ENCODE peak calls at places on chromosomes 11 and 22, in six cellular contexts. M is neural progenitor cell, Y is choroid plexus epithelial cell, P is lower leg skin, F is Calu3, W is GM10248. I is an unnamed sample.
A peak's percentile ranks its signal among the peaks of the same experiment; 100 is the strongest.

GRCh38 chr11:70860855-70861254 is 391.5 kb downstream of the SHANK2 start:
- DNase-seq in W (no peak), F (no peak), M (peak; percentile 63), Y (no peak), P (no peak), I (no peak)

GRCh38 chr22:30604723-30605122 is 2.3 kb upstream of the TCN2 start:
- DNase-seq in Y (no peak), W (no peak), P (no peak), F (no peak), M (no peak), I (no peak)

GRCh38 chr11:77139201-77139600 is 11.2 kb downstream of the MYO7A start:
- DNase-seq in M (no peak), F (no peak), P (no peak), Y (no peak), W (no peak), I (no peak)

GRCh38 chr11:109096266-109096665 is 325.7 kb upstream of the C11orf87 start:
- DNase-seq in M (no peak), W (no peak), Y (no peak), F (no peak), P (no peak), I (no peak)

GRCh38 chr11:128555606-128556005 is 31.8 kb downstream of the ETS1 start:
- DNase-seq in Y (peak; percentile 54), M (peak; percentile 29), W (no peak), F (no peak), P (no peak), I (no peak)

GRCh38 chr11:71286701-71287643 is 34.6 kb upstream of the SHANK2 start:
- DNase-seq in W (no peak), Y (peak; percentile 61), P (peak; percentile 89), F (peak; percentile 67), M (no peak), I (no peak)

GRCh38 chr11:22256876-22257275 is 64.0 kb downstream of the ANO5 start:
- DNase-seq in Y (no peak), P (no peak), W (no peak), F (no peak), M (no peak), I (no peak)

GRCh38 chr11:83033972-83034672 is 37.6 kb downstream of the RAB30 start:
- DNase-seq in M (peak; percentile 35), W (no peak), Y (peak; percentile 51), P (peak; percentile 88), F (peak; percentile 2), I (peak; percentile 31)

GRCh38 chr11:101043940-101044339 is 85.7 kb downstream of the PGR start:
- DNase-seq in M (no peak), F (no peak), P (no peak), Y (no peak), W (no peak), I (no peak)

GRCh38 chr11:3217751-3218482 is 696 bp downstream of the MRGPRG start:
- DNase-seq in M (no peak), P (peak; percentile 78), F (no peak), Y (no peak), W (no peak), I (no peak)

GRCh38 chr22:24523873-24524272 is 28.7 kb downstream of the UPB1 start:
- DNase-seq in P (no peak), F (no peak), M (no peak), Y (peak; percentile 42), W (no peak), I (no peak)

GRCh38 chr11:7612056-7612660 is 61.1 kb downstream of the CYB5R2 start:
- DNase-seq in Y (no peak), P (no peak), M (no peak), W (no peak), F (no peak), I (no peak)

GRCh38 chr11:31355131-31355530 is 14.4 kb downstream of the DCDC1 start:
- DNase-seq in P (no peak), W (no peak), F (no peak), M (no peak), Y (peak; percentile 22), I (no peak)

GRCh38 chr11:111357150-111358037 is 21.7 kb downstream of the POU2AF1 start:
- DNase-seq in F (no peak), W (no peak), Y (no peak), P (peak; percentile 70), M (no peak), I (peak; percentile 14)

GRCh38 chr11:73047773-73048371 is 94.2 kb downstream of the FCHSD2 start:
- DNase-seq in P (no peak), Y (peak; percentile 8), F (no peak), W (no peak), M (no peak), I (peak; percentile 87)

GRCh38 chr11:66336234-66337102 is at the start of gene RIN1:
- DNase-seq in F (peak; percentile 76), W (peak; percentile 80), M (peak; percentile 84), P (peak; percentile 91), Y (peak; percentile 100), I (peak; percentile 89)

GRCh38 chr11:72349616-72350218 is 84.6 kb downstream of the CLPB start:
- DNase-seq in M (no peak), W (no peak), F (peak; percentile 10), Y (no peak), P (no peak), I (no peak)

GRCh38 chr11:69799582-69799981 is 19.6 kb downstream of the FGF3 start:
- DNase-seq in F (peak; percentile 24), Y (peak; percentile 50), W (no peak), P (no peak), M (peak; percentile 37), I (peak; percentile 20)

GRCh38 chr11:10918698-10919097 is 60.8 kb upstream of the ZBED5 start:
- DNase-seq in Y (no peak), F (no peak), P (no peak), W (no peak), M (no peak), I (no peak)

GRCh38 chr11:123434262-123434661 is 4.2 kb downstream of the GRAMD1B start:
- DNase-seq in W (peak; percentile 39), F (peak; percentile 12), P (peak; percentile 48), M (peak; percentile 41), Y (peak; percentile 36), I (peak; percentile 62)

GRCh38 chr22:28514314-28514713 is 165.3 kb downstream of the TTC28 start:
- DNase-seq in Y (peak; percentile 6), F (no peak), P (no peak), M (no peak), W (no peak), I (no peak)

GRCh38 chr11:130631119-130631518 is 182.7 kb downstream of the ADAMTS15 start:
- DNase-seq in W (no peak), P (no peak), M (no peak), Y (peak; percentile 89), F (peak; percentile 19), I (peak; percentile 54)

GRCh38 chr11:69573751-69574382 is 67.1 kb upstream of the CCND1 start:
- DNase-seq in Y (no peak), M (no peak), P (peak; percentile 54), W (no peak), F (no peak), I (no peak)

GRCh38 chr11:93492464-93493251 is 50.5 kb downstream of the SMCO4 start:
- DNase-seq in W (no peak), P (no peak), F (no peak), Y (no peak), M (no peak), I (no peak)

GRCh38 chr11:93491941-93492340 is 51.2 kb downstream of the SMCO4 start:
- DNase-seq in M (no peak), P (no peak), W (no peak), F (no peak), Y (no peak), I (no peak)

GRCh38 chr11:93489841-93490240 is 53.4 kb downstream of the SMCO4 start:
- DNase-seq in Y (no peak), W (no peak), M (no peak), F (no peak), P (no peak), I (no peak)

GRCh38 chr11:93493252-93493897 is 49.8 kb downstream of the SMCO4 start:
- DNase-seq in P (no peak), F (peak; percentile 7), Y (no peak), W (no peak), M (no peak), I (no peak)

GRCh38 chr11:93490996-93491618 is 52.1 kb downstream of the SMCO4 start:
- DNase-seq in P (no peak), F (no peak), W (no peak), M (no peak), Y (no peak), I (no peak)
- TF ChIP-seq CTCF in P (no peak), F (no peak), W (no peak), M (no peak), Y (no peak), I (no peak)

GRCh38 chr11:94762208-94762607 is 5.9 kb upstream of the AMOTL1 start:
- DNase-seq in F (peak; percentile 49), M (no peak), Y (no peak), W (no peak), P (no peak), I (peak; percentile 7)
- TF ChIP-seq CTCF in F (peak; percentile 26), M (peak; percentile 29), Y (peak; percentile 53), W (no peak), P (no peak), I (peak; percentile 5)

DNA sequence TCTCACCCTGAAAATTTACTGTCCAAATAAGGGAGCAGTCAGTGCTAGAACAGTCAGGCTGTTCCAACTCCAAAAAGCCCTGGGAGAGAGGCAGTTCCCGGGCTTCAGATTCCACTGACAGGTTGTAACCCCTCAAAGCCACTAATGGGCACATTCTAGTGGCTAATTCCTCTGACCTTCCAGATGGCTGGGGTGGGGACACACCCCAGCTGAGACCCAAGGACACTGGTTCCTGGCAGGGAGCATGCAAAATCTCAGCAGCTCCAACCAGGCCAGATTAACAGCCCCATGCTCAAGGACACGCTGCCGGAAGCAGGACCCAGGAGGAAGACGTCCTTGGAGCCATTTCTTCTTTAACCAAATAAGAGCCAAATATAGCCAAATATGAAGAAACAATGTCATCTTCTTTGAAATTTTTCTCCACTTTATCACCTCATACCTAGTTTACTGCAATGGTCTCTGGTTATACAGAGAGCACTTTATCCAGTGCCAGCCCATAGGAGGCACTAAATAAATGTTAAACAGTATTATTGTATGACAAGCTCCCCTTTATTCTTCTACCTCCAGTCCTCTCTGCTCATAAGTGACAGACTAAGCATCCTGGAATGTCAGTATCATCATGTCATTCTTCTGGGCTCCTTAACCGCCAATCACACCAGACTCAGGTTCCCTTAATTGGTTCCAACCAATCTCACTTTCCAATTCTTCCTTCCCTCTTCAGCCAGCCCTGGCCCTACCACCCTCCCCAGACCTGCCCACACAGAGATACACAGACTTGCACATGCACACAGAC is 92.9 kb downstream of the RPL27A start:
- DNase-seq in F (no peak), W (no peak), M (no peak), Y (no peak), P (peak; percentile 59), I (no peak)
- TF ChIP-seq CTCF in F (no peak), W (no peak), M (no peak), Y (no peak), P (no peak), I (no peak)

GRCh38 chr11:48116437-48116836 is 100.2 kb upstream of the OR4B1 start:
- DNase-seq in M (no peak), Y (no peak), W (no peak), P (no peak), F (no peak), I (no peak)

GRCh38 chr11:48114740-48115139 is 101.9 kb upstream of the OR4B1 start:
- DNase-seq in P (no peak), W (no peak), Y (no peak), F (no peak), M (no peak), I (no peak)

GRCh38 chr11:48111941-48112340 is 104.7 kb upstream of the OR4B1 start:
- DNase-seq in M (no peak), F (no peak), W (no peak), Y (no peak), P (peak; percentile 70), I (no peak)

GRCh38 chr11:48122246-48122645 is 94.4 kb upstream of the OR4B1 start:
- DNase-seq in P (no peak), M (no peak), F (no peak), Y (no peak), W (no peak), I (no peak)

GRCh38 chr11:48116843-48117242 is 99.8 kb upstream of the OR4B1 start:
- DNase-seq in W (no peak), M (peak; percentile 37), P (no peak), Y (peak; percentile 44), F (peak; percentile 39), I (peak; percentile 51)
- TF ChIP-seq CTCF in W (no peak), M (peak; percentile 43), P (no peak), Y (peak; percentile 60), F (peak; percentile 58), I (peak; percentile 49)

I was measured in GM12865.